ENCODE peak calls at places on chromosome 17, in ten cellular contexts. W is EL; O is cardiac muscle cell; J is A172; L is CMK; T is effector memory CD4-positive, alpha-beta T cell; G is cardiac fibroblast; Z is NCI-H1105 treated with DMSO at 0.1 percent for 48 hours; B is HTR-8/SVneo; K is midbrain. X is an unnamed sample.

GRCh38 chr17:65047939-65048338 is 8.6 kb downstream of the GNA13 start:
- DNase-seq in T (no peak), W (no peak), O (no peak), L (no peak), Z (no peak), B (no peak), K (no peak), G (no peak), J (no peak), X (no peak)

GRCh38 chr17:6507535-6507934 is 48.8 kb downstream of the PITPNM3 start:
- DNase-seq in T (no peak), B (peak; percentile 90), W (peak; percentile 91), Z (no peak), L (no peak), O (peak; percentile 88), J (peak; percentile 97), K (no peak), G (peak; percentile 88), X (no peak)

GRCh38 chr17:56997313-56997712 is 19.4 kb downstream of the SCPEP1 start:
- DNase-seq in K (no peak), L (no peak), W (no peak), B (no peak), J (no peak), O (no peak), Z (no peak), T (no peak), G (no peak), X (no peak)

GRCh38 chr17:55814377-55814776 is 63.5 kb downstream of the PCTP start:
- DNase-seq in W (peak; percentile 15), T (no peak), B (no peak), K (no peak), J (no peak), O (no peak), G (peak; percentile 2), Z (no peak), L (no peak), X (no peak)

GRCh38 chr17:60493847-60494321 is 32.2 kb downstream of the APPBP2 start:
- DNase-seq in J (no peak), L (no peak), Z (no peak), T (no peak), B (no peak), W (peak; percentile 11), O (no peak), K (no peak), G (no peak), X (no peak)

GRCh38 chr17:62140376-62140775 is 75.3 kb upstream of the MED13 start:
- DNase-seq in G (no peak), J (no peak), T (no peak), L (no peak), W (no peak), O (no peak), Z (no peak), K (no peak), B (no peak), X (no peak)

GRCh38 chr17:75639771-75640555 is 6.7 kb downstream of the SMIM5 start:
- DNase-seq in J (no peak), K (no peak), B (no peak), T (no peak), G (no peak), O (no peak), Z (no peak), L (no peak), W (no peak), X (no peak)

GRCh38 chr17:36221187-36221586 is 10.3 kb downstream of the CCL4L2 start:
- DNase-seq in L (no peak), Z (no peak), J (no peak), B (no peak), T (no peak), G (no peak), O (no peak), K (no peak), W (no peak), X (no peak)

GRCh38 chr17:56880571-56880970 is 33.3 kb downstream of the TRIM25 start:
- DNase-seq in K (no peak), L (no peak), W (no peak), O (no peak), T (no peak), Z (no peak), J (no peak), G (no peak), B (no peak), X (no peak)

GRCh38 chr17:48641541-48642058 is 15.4 kb upstream of the HOXB9 start:
- DNase-seq in Z (no peak), K (no peak), B (no peak), L (no peak), T (no peak), W (no peak), O (no peak), J (no peak), G (no peak), X (no peak)